ENCODE peak calls at places on chromosomes 4 and X, in nine cellular contexts. P is A549; B is glutamatergic neuron; S is body of pancreas; K is DMS79; V is activated T-helper 1 cell treated with anti-CD3 and anti-CD28 coated beads, Interleukin-12 subunit alpha, Interleukin-12 subunit beta, Interleukin-2, Interleukin-4 antibody, amounts not matched to agents 30 ng/mL and 10 ng/mL and 1 ng/mL, durations not matched to agents 14 hours and 24 hours and 36 hours; E is RKO; C is upper lobe of left lung; I is germinal center. T is an unnamed sample.

GRCh38 chr4:76377922-76378321 is 43.0 kb downstream of the CCDC158 start:
- DNase-seq in P (peak), S (peak), B (peak), E (peak), V (no peak), C (no peak), K (no peak), I (peak), T (peak)

GRCh38 chr4:5039800-5040199 is 11.5 kb upstream of the STK32B start:
- DNase-seq in K (no peak), V (no peak), I (no peak), S (no peak), C (no peak), B (no peak), E (no peak), P (no peak), T (no peak)

GRCh38 chr4:87005690-87006461 is 71.1 kb downstream of the AFF1 start:
- DNase-seq in E (peak), C (no peak), I (no peak), P (no peak), K (peak), V (peak), B (no peak), S (no peak), T (no peak)

GRCh38 chrX:48715066-48715465 is 18.5 kb downstream of the SUV39H1 start:
- DNase-seq in P (no peak), V (no peak), E (peak), B (no peak), I (no peak), K (no peak), C (no peak), S (no peak), T (no peak)

GRCh38 chrX:123570011-123570590 is 162.8 kb downstream of the THOC2 start:
- DNase-seq in P (no peak), B (no peak), I (no peak), V (no peak), E (no peak), K (no peak), C (no peak), S (no peak), T (no peak)

GRCh38 chrX:55486736-55487135 is 2.9 kb downstream of the USP51 start:
- DNase-seq in B (no peak), V (no peak), S (peak), I (no peak), K (no peak), C (no peak), E (peak), P (peak), T (no peak)

GRCh38 chrX:115330498-115331138 is 41.1 kb downstream of the LUZP4 start:
- DNase-seq in P (peak), V (no peak), B (no peak), S (peak), E (peak), K (peak), C (no peak), I (peak), T (no peak)

GRCh38 chrX:78066110-78066509 is 37.9 kb upstream of the PGK1 start:
- DNase-seq in P (no peak), I (no peak), B (no peak), V (no peak), C (no peak), K (no peak), S (no peak), E (no peak), T (no peak)

GRCh38 chr4:34182346-34182745 is 2062.0 kb downstream of the ARAP2 start:
- DNase-seq in B (no peak), S (no peak), E (no peak), V (no peak), I (no peak), P (peak), K (no peak), C (no peak), T (no peak)

GRCh38 chrX:68695206-68695845 is 47.9 kb downstream of the STARD8 start:
- DNase-seq in B (no peak), E (no peak), K (no peak), P (no peak), I (no peak), S (no peak), C (no peak), V (no peak), T (no peak)

GRCh38 chr4:98692411-98692810 is 34.0 kb upstream of the TSPAN5 start:
- DNase-seq in C (no peak), E (no peak), S (no peak), K (no peak), I (no peak), B (no peak), V (no peak), P (no peak), T (no peak)

GRCh38 chr4:4659871-4660651 is 118.2 kb upstream of the STX18 start:
- DNase-seq in P (peak), I (no peak), E (peak), C (no peak), B (no peak), S (no peak), K (no peak), V (no peak), T (peak)

GRCh38 chr4:100898844-100899243 is 381.0 kb upstream of the EMCN start:
- DNase-seq in C (no peak), I (no peak), V (no peak), E (no peak), B (no peak), S (no peak), K (no peak), P (no peak), T (no peak)

GRCh38 chr4:37609621-37610020 is 76.6 kb downstream of the RELL1 start:
- DNase-seq in I (no peak), V (no peak), B (no peak), S (no peak), E (no peak), P (no peak), K (no peak), C (no peak), T (no peak)

GRCh38 chrX:130211415-130212186 is 39.8 kb downstream of the RAB33A start:
- DNase-seq in C (no peak), V (no peak), I (no peak), S (no peak), P (no peak), B (no peak), E (no peak), K (no peak), T (no peak)

GRCh38 chr4:26952891-26953290 is 92.2 kb downstream of the STIM2 start:
- DNase-seq in E (no peak), S (no peak), V (no peak), K (no peak), P (no peak), C (no peak), I (no peak), B (no peak), T (no peak)

T was measured in SW 1271.